ENCODE peak calls at places on chromosomes 16 and 17, in four cellular contexts. T, N, R and M are unnamed samples.

GRCh38 chr16:66751135-66751991 is at the start of gene DYNC1LI2:
- DNase-seq in N (peak), R (peak), T (peak), M (no peak)

GRCh38 chr16:86373502-86373901 is 136.8 kb upstream of the FOXF1 start:
- DNase-seq in T (no peak), R (no peak), N (no peak), M (no peak)

GRCh38 chr16:2882460-2883026 is 472 bp upstream of the FLYWCH2 start:
- DNase-seq in N (peak), R (peak), T (peak), M (peak)

GRCh38 chr17:64315032-64315490 is 52.0 kb upstream of the TEX2 start:
- DNase-seq in R (no peak), N (no peak), T (no peak), M (no peak)

GRCh38 chr17:69702078-69702477 is 287.6 kb downstream of the MAP2K6 start:
- DNase-seq in R (no peak), T (no peak), N (no peak), M (no peak)

GRCh38 chr16:1194665-1195392 is 30.2 kb downstream of the TPSG1 start:
- DNase-seq in T (no peak), R (peak), N (peak), M (no peak)

GRCh38 chr17:17780941-17781590 is 55.7 kb downstream of the SREBF1 start:
- DNase-seq in T (no peak), R (no peak), N (peak), M (no peak)

GRCh38 chr16:50394215-50394802 is 25.5 kb upstream of the BRD7 start:
- DNase-seq in T (no peak), R (peak), N (peak), M (no peak)

GRCh38 chr16:72139908-72140307 is 32.0 kb downstream of the PMFBP1 start:
- DNase-seq in N (no peak), T (no peak), R (no peak), M (no peak)

GRCh38 chr17:57294629-57295501 is 38.5 kb downstream of the MSI2 start:
- DNase-seq in R (peak), N (no peak), T (peak), M (no peak)

GRCh38 chr17:38727661-38728220 is 2.4 kb upstream of the CISD3 start:
- DNase-seq in N (no peak), T (no peak), R (no peak), M (no peak)

GRCh38 chr17:74355065-74355464 is 6.6 kb downstream of the BTBD17 start:
- DNase-seq in R (no peak), T (no peak), N (no peak), M (no peak)

GRCh38 chr16:76579277-76579676 is 302.1 kb downstream of the CNTNAP4 start:
- DNase-seq in T (no peak), R (peak), N (no peak), M (no peak)

GRCh38 chr17:4738136-4739121 is 1.2 kb upstream of the ZMYND15 start:
- DNase-seq in T (no peak), N (peak), R (no peak), M (no peak)
- TF ChIP-seq EZH2 in T (no peak), N (peak), R (no peak), M (no peak)

DNA sequence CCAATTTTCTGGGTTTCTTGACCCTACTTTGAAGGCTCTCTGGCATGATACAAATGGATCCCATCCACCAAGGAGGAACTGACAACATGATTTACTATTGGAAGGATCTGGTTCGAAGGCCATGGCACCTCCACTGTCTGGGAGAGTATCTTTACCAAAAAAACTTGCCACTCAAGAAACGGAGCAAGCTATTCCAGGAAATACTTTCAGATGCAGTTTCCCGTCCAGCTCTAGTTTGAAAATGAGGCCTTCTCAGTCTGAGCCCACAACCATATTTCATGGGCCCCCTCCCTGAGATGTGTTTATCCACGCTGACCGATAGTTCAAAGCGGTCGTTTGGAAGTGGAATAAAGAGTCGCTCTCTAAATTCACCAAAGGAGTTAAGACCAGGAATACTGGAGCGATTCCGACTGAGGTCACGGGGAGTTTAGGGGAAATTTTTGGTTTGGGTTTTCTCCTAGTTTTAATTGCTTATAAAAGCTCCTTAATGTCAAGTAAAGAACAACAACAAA is 76.8 kb downstream of the MRM3 start:
- DNase-seq in R (no peak), T (no peak), N (no peak), M (no peak)
- TF ChIP-seq CBX5 in R (no peak), T (no peak), N (no peak), M (no peak)

GRCh38 chr16:30874821-30875717 is 18.8 kb downstream of the BCL7C start:
- DNase-seq in T (peak), N (peak), R (peak), M (peak)
- TF ChIP-seq EZH2 in T (no peak), N (peak), R (no peak), M (no peak)

GRCh38 chr17:80949451-80950421 is 41.9 kb upstream of the CHMP6 start:
- DNase-seq in R (no peak), T (no peak), N (no peak), M (no peak)
- TF ChIP-seq CBX5 in R (no peak), T (no peak), N (no peak), M (no peak)